ENCODE peak calls at places on chromosomes 11 and 22, in eight cellular contexts. H is HTR-8/SVneo; R is choroid plexus epithelial cell; F is iris pigment epithelial cell; C is NCI-H748 treated with DMSO at 0.1 percent for 48 hours; I is CD4-positive, CD25-positive, alpha-beta regulatory T cell; S is tibial nerve; Q is AG08395. J is an unnamed sample.

GRCh38 chr22:39148727-39149535 is 3.5 kb downstream of the CBX7 start:
- DNase-seq in H (no peak), R (peak; percentile 32), F (peak; percentile 47), C (no peak), I (peak; percentile 70), S (peak; percentile 69), Q (no peak), J (no peak)

GRCh38 chr11:70570693-70571395 is 172.5 kb downstream of the CTTN start:
- DNase-seq in H (no peak), R (no peak), F (no peak), C (no peak), I (no peak), S (no peak), Q (no peak), J (no peak)

GRCh38 chr11:29263971-29264682 is 752.7 kb downstream of the KCNA4 start:
- DNase-seq in H (no peak), R (peak; percentile 58), F (peak; percentile 73), C (no peak), I (no peak), S (no peak), Q (no peak), J (no peak)

GRCh38 chr22:42427211-42427610 is 5.0 kb downstream of the NFAM1 start:
- DNase-seq in H (no peak), R (no peak), F (no peak), C (no peak), I (no peak), S (no peak), Q (no peak), J (no peak)

GRCh38 chr11:66080055-66080817 is 10.2 kb downstream of the PACS1 start:
- DNase-seq in H (peak; percentile 80), R (peak; percentile 76), F (peak; percentile 87), C (no peak), I (peak; percentile 73), S (peak; percentile 56), Q (peak; percentile 89), J (no peak)

GRCh38 chr22:45632791-45633515 is 38.7 kb upstream of the ATXN10 start:
- DNase-seq in H (no peak), R (peak; percentile 15), F (no peak), C (no peak), I (no peak), S (no peak), Q (no peak), J (no peak)

GRCh38 chr11:78784321-78785061 is 209.8 kb upstream of the NARS2 start:
- DNase-seq in H (no peak), R (peak; percentile 54), F (peak; percentile 50), C (no peak), I (no peak), S (no peak), Q (peak; percentile 78), J (no peak)

GRCh38 chr22:38347944-38348750 is 30.9 kb upstream of the CSNK1E start:
- DNase-seq in H (no peak), R (no peak), F (no peak), C (no peak), I (no peak), S (no peak), Q (no peak), J (no peak)

GRCh38 chr11:127651888-127652221 is 651.3 kb upstream of the KIRREL3 start:
- DNase-seq in H (no peak), R (no peak), F (peak; percentile 5), C (no peak), I (no peak), S (no peak), Q (no peak), J (no peak)

GRCh38 chr11:57490456-57491248 is 24.9 kb downstream of the SLC43A1 start:
- DNase-seq in H (no peak), R (peak; percentile 75), F (peak; percentile 61), C (no peak), I (no peak), S (no peak), Q (no peak), J (no peak)

GRCh38 chr22:26968873-26969272 is 311.5 kb downstream of the MIAT start:
- DNase-seq in H (no peak), R (no peak), F (no peak), C (no peak), I (no peak), S (no peak), Q (peak; percentile 15), J (no peak)

GRCh38 chr11:119041821-119042514 is 11.3 kb upstream of the SLC37A4 start:
- DNase-seq in H (no peak), R (no peak), F (no peak), C (no peak), I (no peak), S (no peak), Q (no peak), J (no peak)

GRCh38 chr11:77704029-77704428 is 66.4 kb upstream of the CLNS1A start:
- DNase-seq in H (no peak), R (no peak), F (no peak), C (no peak), I (no peak), S (no peak), Q (no peak), J (no peak)

GRCh38 chr11:60367896-60368295 is 10.4 kb upstream of the MS4A7 start:
- DNase-seq in H (no peak), R (no peak), F (no peak), C (no peak), I (no peak), S (no peak), Q (no peak), J (no peak)

J was measured in NCI-H1105.